ENCODE peak calls at places on chromosomes 5 and 9, in six cellular contexts. F, M, D, Y, R and A are unnamed samples. For H3K4me1, the result is how much of the 10 kb centered on the place peaks cover.

GRCh38 chr5:5363045-5363444 is 59.4 kb upstream of the ICE1 start:
- DNase-seq in Y (no peak), M (no peak), D (no peak), R (no peak), F (no peak), A (no peak)

GRCh38 chr9:76166436-76166959 is 227.7 kb downstream of the RFK start:
- DNase-seq in M (no peak), F (peak), R (no peak), D (no peak), Y (no peak), A (no peak)

GRCh38 chr5:91794856-91795548 is 411.9 kb upstream of the ARRDC3 start:
- DNase-seq in F (no peak), M (no peak), Y (no peak), D (no peak), R (no peak), A (no peak)

GRCh38 chr5:139711067-139711851 is 63.1 kb downstream of the CXXC5 start:
- DNase-seq in Y (peak), M (no peak), F (no peak), D (no peak), R (peak), A (no peak)

GRCh38 chr5:71839049-71839834 is 120.2 kb downstream of the CARTPT start:
- DNase-seq in F (no peak), R (no peak), Y (no peak), D (no peak), M (no peak), A (no peak)

GRCh38 chr5:9265391-9266287 is 280.2 kb downstream of the SEMA5A start:
- DNase-seq in D (no peak), M (no peak), Y (no peak), F (no peak), R (no peak), A (no peak)

GRCh38 chr5:131795879-131796792 is 681 bp downstream of the FNIP1 start:
- DNase-seq in Y (peak), M (peak), D (peak), R (peak), F (peak), A (peak)

GRCh38 chr9:125521462-125522327 is 185.3 kb downstream of the MAPKAP1 start:
- DNase-seq in D (no peak), M (no peak), F (peak), R (no peak), Y (no peak), A (no peak)

GRCh38 chr5:51997908-51998307 is 614.7 kb downstream of the ISL1 start:
- DNase-seq in R (no peak), D (no peak), Y (no peak), F (no peak), M (no peak), A (no peak)

GRCh38 chr5:77561965-77562364 is 69.8 kb upstream of the WDR41 start:
- DNase-seq in M (no peak), R (no peak), D (no peak), Y (no peak), F (no peak), A (no peak)

GRCh38 chr9:3045153-3045552 is 201.3 kb upstream of the PUM3 start:
- DNase-seq in Y (no peak), D (no peak), R (no peak), F (no peak), M (no peak), A (no peak)

GRCh38 chr5:62316110-62316509 is 10.1 kb downstream of the KIF2A start:
- DNase-seq in M (no peak), R (no peak), D (no peak), Y (no peak), F (no peak), A (no peak)

GRCh38 chr5:62312674-62313073 is 6.7 kb downstream of the KIF2A start:
- DNase-seq in R (no peak), F (no peak), Y (no peak), D (no peak), M (no peak), A (no peak)

GRCh38 chr5:62314431-62314830 is 8.4 kb downstream of the KIF2A start:
- DNase-seq in F (no peak), D (no peak), Y (no peak), R (no peak), M (no peak), A (no peak)

GRCh38 chr5:62317810-62318209 is 11.8 kb downstream of the KIF2A start:
- DNase-seq in M (no peak), R (no peak), F (no peak), Y (no peak), D (no peak), A (no peak)

GRCh38 chr5:62315376-62316049 is 9.5 kb downstream of the KIF2A start:
- DNase-seq in F (no peak), D (no peak), R (no peak), M (no peak), Y (no peak), A (no peak)
- H3K4me1 ChIP-seq in F (under half), D (under half), R (under half), M (under half), Y (under half), A (under half)

DNA sequence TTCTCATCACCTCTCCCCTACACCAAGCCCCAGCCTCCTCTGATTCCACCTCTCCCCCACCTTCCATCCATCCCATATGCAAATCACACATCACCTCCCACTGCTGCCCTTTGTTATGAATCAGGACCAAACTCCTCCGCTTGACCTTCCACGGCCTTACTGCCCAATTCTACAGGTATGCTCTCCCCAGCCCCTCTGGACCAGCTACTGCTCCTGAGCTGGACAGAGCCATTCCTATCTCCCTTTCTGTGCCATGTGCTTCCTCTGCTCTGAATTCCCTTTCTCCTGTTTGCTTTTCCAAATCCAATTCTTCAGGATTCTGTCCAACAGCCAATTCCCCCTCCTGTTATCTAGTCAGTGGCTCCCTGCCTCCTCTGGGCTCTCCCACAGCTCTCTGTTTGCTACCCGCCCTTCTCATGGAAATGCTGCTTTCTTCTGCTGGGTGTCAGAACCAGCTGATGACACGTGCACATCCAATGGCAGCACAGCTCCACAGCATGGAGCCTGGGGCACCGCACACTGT is 8.3 kb downstream of the FABP6 start:
- DNase-seq in M (no peak), D (no peak), Y (no peak), F (no peak), R (no peak), A (no peak)
- TF ChIP-seq POLR2AphosphoS5 in M (no peak), D (no peak), Y (no peak), F (no peak), R (no peak), A (no peak)

DNA sequence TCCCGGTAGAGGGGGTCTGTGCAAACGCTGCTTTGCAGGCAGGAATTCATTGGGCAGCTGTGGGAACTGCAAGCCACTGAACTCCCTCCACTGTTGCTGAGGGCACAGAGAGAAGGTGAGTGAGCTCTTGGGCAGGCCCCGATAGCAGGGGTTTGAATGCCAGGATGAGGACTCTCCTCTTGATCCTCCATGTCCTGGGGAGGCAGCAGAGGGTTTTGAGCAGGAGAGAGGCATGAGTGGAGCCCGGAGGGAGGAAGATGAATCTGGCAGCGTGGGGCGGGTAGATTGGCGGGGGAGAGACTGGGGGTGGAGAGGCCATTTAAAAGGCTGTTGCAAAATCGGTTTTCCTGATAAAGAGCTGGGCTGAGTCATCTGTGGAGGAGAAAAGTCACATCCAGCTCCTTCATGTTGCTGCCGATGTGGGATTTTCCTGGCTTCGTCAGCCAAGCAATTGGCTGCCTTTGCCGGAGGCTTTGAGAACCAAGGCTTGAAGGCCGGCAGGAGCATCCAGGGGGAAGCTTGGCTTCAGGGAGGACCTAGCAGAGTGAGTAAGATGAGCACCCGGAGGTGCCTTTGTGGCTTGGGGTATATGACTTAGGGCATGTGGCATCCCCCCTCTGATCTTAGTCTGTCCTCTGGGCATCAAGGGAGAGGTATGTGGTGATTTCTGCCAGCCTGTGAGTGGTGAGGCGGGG is at the start of gene SYNPO:
- DNase-seq in R (no peak), F (peak), M (peak), D (peak), Y (no peak), A (no peak)
- TF ChIP-seq POLR2A in R (no peak), F (peak), M (no peak), D (no peak), Y (no peak), A (no peak)

GRCh38 chr9:136700309-136700708 is 12.1 kb upstream of the DIPK1B start:
- DNase-seq in F (no peak), Y (no peak), R (no peak), M (no peak), D (no peak), A (no peak)
- H3K4me1 ChIP-seq in F (under half), Y (under half), R (under half), M (under half), D (under half), A (under half)

GRCh38 chr5:98096155-98096554 is 677.3 kb upstream of the RGMB start:
- DNase-seq in M (no peak), Y (no peak), F (no peak), D (no peak), R (no peak), A (no peak)

GRCh38 chr5:98099448-98100105 is 673.9 kb upstream of the RGMB start:
- DNase-seq in R (no peak), M (no peak), D (no peak), Y (no peak), F (peak), A (no peak)

DNA sequence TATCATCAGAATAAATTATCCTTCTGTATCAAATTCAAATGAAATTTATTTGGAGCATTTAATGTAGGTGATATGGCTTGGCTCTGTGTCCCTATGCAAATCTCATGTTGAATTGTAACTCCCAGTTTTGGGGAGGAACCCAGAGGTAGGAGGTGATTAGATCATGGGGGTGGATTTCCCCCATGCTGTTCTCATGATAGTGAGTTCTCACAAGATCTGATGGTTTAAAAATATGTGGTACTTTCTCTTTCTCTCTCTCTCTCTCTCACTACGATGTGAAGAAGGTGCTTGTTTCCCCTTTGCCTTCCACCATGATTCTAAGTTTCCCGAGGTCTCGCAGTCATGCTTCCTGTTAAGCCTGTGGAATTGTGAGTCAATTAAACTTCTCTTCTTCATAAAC is 678.4 kb upstream of the RGMB start:
- DNase-seq in Y (no peak), R (no peak), M (no peak), F (peak), D (no peak), A (no peak)
- TF ChIP-seq POLR2AphosphoS5 in Y (no peak), R (no peak), M (no peak), F (no peak), D (no peak), A (no peak)

GRCh38 chr5:68898961-68899471 is 194.8 kb upstream of the SLC30A5 start:
- DNase-seq in M (no peak), D (no peak), F (no peak), R (no peak), Y (no peak), A (no peak)

GRCh38 chr5:68891718-68892117 is 202.1 kb upstream of the SLC30A5 start:
- DNase-seq in R (no peak), M (no peak), F (no peak), Y (no peak), D (no peak), A (no peak)

DNA sequence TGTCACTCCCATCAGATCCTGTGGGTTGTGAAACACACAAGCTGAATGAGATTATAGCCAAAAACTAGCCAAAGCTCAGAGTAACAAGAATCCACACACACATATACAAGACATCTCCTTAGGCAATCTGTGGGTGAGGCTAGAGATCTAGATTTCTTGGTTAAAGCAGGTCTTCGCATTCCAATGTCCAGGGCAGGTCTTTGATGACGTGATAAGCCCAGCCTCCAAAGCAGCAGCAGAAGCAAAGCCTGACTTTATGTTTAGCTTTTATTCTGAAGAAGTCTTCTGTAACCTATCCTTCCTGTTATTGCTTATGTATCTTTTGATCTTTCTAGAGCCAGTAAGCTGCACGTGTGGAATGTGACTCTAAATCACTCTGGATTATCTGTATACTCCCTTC is 199.1 kb upstream of the SLC30A5 start:
- DNase-seq in Y (no peak), D (no peak), M (no peak), R (no peak), F (no peak), A (no peak)
- TF ChIP-seq POLR2A in Y (no peak), D (no peak), M (no peak), R (no peak), F (no peak), A (no peak)